ENCODE peak calls at places on chromosomes 11 and 22, in four cellular contexts. H is kidney; T is CD8-positive, alpha-beta memory T cell; S is iris pigment epithelial cell. J is an unnamed sample.
A peak's percentile ranks its signal among the peaks of the same experiment; 100 is the strongest.

GRCh38 chr22:34847072-34847471 is 218.9 kb upstream of the ISX start:
- DNase-seq in S (no peak), T (no peak), H (no peak), J (no peak)

GRCh38 chr11:119258180-119258579 is 52.0 kb downstream of the CBL start:
- DNase-seq in S (no peak), T (no peak), H (no peak), J (no peak)

GRCh38 chr11:45576461-45577215 is 88.8 kb downstream of the CHST1 start:
- DNase-seq in T (no peak), S (no peak), H (no peak), J (no peak)

GRCh38 chr11:67283490-67283963 is 5.6 kb upstream of the ANKRD13D start:
- DNase-seq in T (no peak), H (no peak), S (no peak), J (no peak)

GRCh38 chr11:10385696-10386095 is 69.4 kb upstream of the AMPD3 start:
- DNase-seq in H (no peak), S (no peak), T (no peak), J (no peak)

GRCh38 chr11:3807856-3808845 is at the start of gene PGAP2:
- DNase-seq in H (peak; percentile 88), T (peak; percentile 71), S (peak; percentile 53), J (peak; percentile 67)

GRCh38 chr22:42725606-42726355 is 5.1 kb upstream of the A4GALT start:
- DNase-seq in S (peak; percentile 39), T (no peak), H (no peak), J (no peak)

GRCh38 chr11:130536106-130537040 is 87.9 kb downstream of the ADAMTS15 start:
- DNase-seq in H (no peak), S (no peak), T (no peak), J (no peak)

GRCh38 chr11:8217926-8218325 is 45.8 kb downstream of the LMO1 start:
- DNase-seq in H (no peak), S (no peak), T (no peak), J (no peak)

GRCh38 chr22:26474687-26475086 is 8.9 kb downstream of the HPS4 start:
- DNase-seq in T (no peak), S (peak; percentile 54), H (no peak), J (no peak)

GRCh38 chr11:6022954-6023353 is 7.6 kb downstream of the OR56A1 start:
- DNase-seq in H (no peak), S (peak; percentile 36), T (no peak), J (peak; percentile 1)

GRCh38 chr11:6553634-6554033 is 49.8 kb downstream of the RRP8 start:
- DNase-seq in H (no peak), T (no peak), S (no peak), J (no peak)

GRCh38 chr22:48475661-48476345 is 1351.9 kb downstream of the BRD1 start:
- DNase-seq in H (no peak), S (no peak), T (no peak), J (peak; percentile 31)

GRCh38 chr22:39634530-39635399 is 64.2 kb downstream of the CACNA1I start:
- DNase-seq in S (peak; percentile 92), H (no peak), T (no peak), J (peak; percentile 91)

GRCh38 chr11:34345012-34345804 is 12.6 kb downstream of the ABTB2 start:
- DNase-seq in T (no peak), H (peak; percentile 76), S (peak; percentile 92), J (no peak)

GRCh38 chr11:17952487-17952886 is 60.4 kb downstream of the SERGEF start:
- DNase-seq in H (no peak), S (no peak), T (no peak), J (no peak)

GRCh38 chr11:93963072-93963471 is 58.1 kb upstream of the HEPHL1 start:
- DNase-seq in H (no peak), T (no peak), S (no peak), J (no peak)

GRCh38 chr11:14906614-14907392 is 14.8 kb upstream of the CYP2R1 start:
- DNase-seq in S (no peak), H (no peak), T (no peak), J (no peak)

GRCh38 chr11:68003846-68004550 is at the start of gene UNC93B1:
- DNase-seq in H (peak; percentile 97), S (peak; percentile 67), T (peak; percentile 88), J (peak; percentile 98)

GRCh38 chr11:102478660-102479245 is 26.2 kb upstream of the TMEM123 start:
- DNase-seq in H (no peak), S (no peak), T (no peak), J (no peak)

GRCh38 chr11:70908223-70908622 is 344.2 kb downstream of the SHANK2 start:
- DNase-seq in T (no peak), S (no peak), H (peak; percentile 18), J (no peak)

GRCh38 chr11:47101452-47101851 is 75.2 kb downstream of the ARFGAP2 start:
- DNase-seq in T (no peak), H (no peak), S (no peak), J (no peak)

GRCh38 chr11:44748606-44749005 is 21.8 kb downstream of the TSPAN18 start:
- DNase-seq in T (no peak), H (no peak), S (no peak), J (no peak)

GRCh38 chr22:17106161-17106784 is 14.9 kb downstream of the TMEM121B start:
- DNase-seq in H (no peak), S (no peak), T (peak; percentile 43), J (no peak)